ENCODE peak calls at places on chromosomes 16 and 17, in four cellular contexts. P is transverse colon, D is prostate gland, L is stomach. S is an unnamed sample.
A peak's percentile ranks its signal among the peaks of the same experiment; 100 is the strongest.

GRCh38 chr17:75849724-75850123 is 5.4 kb downstream of the WBP2 start:
- DNase-seq in P (no peak), D (no peak), L (no peak), S (peak; percentile 77)

GRCh38 chr17:74393323-74393942 is 26.1 kb downstream of the GPR142 start:
- DNase-seq in D (no peak), L (no peak), P (no peak), S (no peak)

GRCh38 chr16:57683599-57684545 is 10.7 kb upstream of the DRC7 start:
- DNase-seq in P (no peak), D (no peak), L (no peak), S (peak; percentile 67)

GRCh38 chr17:49939318-49939717 is 29.7 kb upstream of the DLX4 start:
- DNase-seq in D (no peak), P (no peak), L (no peak), S (no peak)

GRCh38 chr16:56625140-56625942 is at the start of gene MT1E:
- DNase-seq in D (peak; percentile 50), L (peak; percentile 93), P (peak; percentile 83), S (no peak)

GRCh38 chr16:57092786-57093301 is 461 bp downstream of the CPNE2 start:
- DNase-seq in P (peak; percentile 54), L (peak; percentile 46), D (peak; percentile 34), S (peak; percentile 92)

GRCh38 chr16:51880776-51881175 is 666.2 kb downstream of the TOX3 start:
- DNase-seq in L (no peak), D (no peak), P (no peak), S (no peak)

GRCh38 chr17:70318061-70318460 is 148.7 kb downstream of the KCNJ2 start:
- DNase-seq in P (no peak), D (no peak), L (no peak), S (no peak)

GRCh38 chr16:85762970-85763369 is 12.1 kb upstream of the C16orf74 start:
- DNase-seq in D (no peak), P (no peak), L (no peak), S (peak; percentile 75)

GRCh38 chr17:63701477-63702222 is 1.7 kb upstream of the LIMD2 start:
- DNase-seq in L (peak; percentile 41), D (no peak), P (peak; percentile 49), S (peak; percentile 93)

GRCh38 chr17:66459811-66460270 is 157.4 kb downstream of the PRKCA start:
- DNase-seq in D (no peak), P (peak; percentile 44), L (peak; percentile 48), S (no peak)

GRCh38 chr16:3823427-3823826 is 57.1 kb downstream of the CREBBP start:
- DNase-seq in P (no peak), L (no peak), D (no peak), S (no peak)

GRCh38 chr17:48547839-48548686 is 3.2 kb upstream of the HOXB2 start:
- DNase-seq in L (no peak), P (no peak), D (no peak), S (no peak)

GRCh38 chr16:77758046-77758445 is 30.3 kb upstream of the VAT1L start:
- DNase-seq in L (no peak), D (no peak), P (no peak), S (no peak)

GRCh38 chr16:69106491-69107291 is 1.2 kb downstream of the HAS3 start:
- DNase-seq in L (no peak), D (no peak), P (peak; percentile 18), S (peak; percentile 59)

GRCh38 chr16:22270525-22270924 is 26.7 kb upstream of the POLR3E start:
- DNase-seq in P (no peak), L (no peak), D (no peak), S (no peak)

GRCh38 chr16:4115209-4115940 is 867 bp downstream of the ADCY9 start:
- DNase-seq in P (peak; percentile 51), L (peak; percentile 54), D (peak; percentile 23), S (peak; percentile 89)

GRCh38 chr16:23195415-23195978 is 13.0 kb downstream of the SCNN1G start:
- DNase-seq in L (no peak), P (no peak), D (no peak), S (no peak)

GRCh38 chr17:77495575-77495974 is 354.8 kb downstream of the SEC14L1 start:
- DNase-seq in L (no peak), D (no peak), P (peak; percentile 5), S (peak; percentile 69)

GRCh38 chr16:72162105-72162680 is 9.8 kb downstream of the PMFBP1 start:
- DNase-seq in L (no peak), P (no peak), D (no peak), S (no peak)

GRCh38 chr16:30472328-30472942 is at the start of gene ITGAL:
- DNase-seq in D (no peak), L (peak; percentile 56), P (peak; percentile 72), S (peak; percentile 94)

GRCh38 chr17:47404006-47404405 is 80.3 kb downstream of the EFCAB13 start:
- DNase-seq in L (no peak), D (no peak), P (no peak), S (no peak)

GRCh38 chr16:73062640-73063283 is 14.8 kb upstream of the ZFHX3 start:
- DNase-seq in L (no peak), P (no peak), D (no peak), S (no peak)

GRCh38 chr17:6475411-6475810 is 31.2 kb downstream of the PIMREG start:
- DNase-seq in P (no peak), L (no peak), D (no peak), S (no peak)

GRCh38 chr16:51816929-51817328 is 665.9 kb upstream of the SALL1 start:
- DNase-seq in D (no peak), L (no peak), P (no peak), S (no peak)

GRCh38 chr17:30234954-30235353 is 543 bp downstream of the SLC6A4 start:
- DNase-seq in P (no peak), L (no peak), D (no peak), S (no peak)

GRCh38 chr17:33292184-33292980 is 713 bp downstream of the ASIC2 start:
- DNase-seq in P (peak; percentile 26), D (no peak), L (no peak), S (no peak)

GRCh38 chr17:77437017-77437416 is 296.2 kb downstream of the SEC14L1 start:
- DNase-seq in L (no peak), P (peak; percentile 42), D (no peak), S (peak; percentile 87)

GRCh38 chr17:60392845-60393702 is 1.1 kb upstream of the USP32 start:
- DNase-seq in L (peak; percentile 63), D (peak; percentile 44), P (peak; percentile 59), S (no peak)

GRCh38 chr16:86975445-86975844 is 341.7 kb downstream of the C16orf95 start:
- DNase-seq in L (no peak), D (no peak), P (no peak), S (no peak)

GRCh38 chr16:2032285-2033056 is 5.8 kb downstream of the NHERF2 start:
- DNase-seq in D (no peak), P (no peak), L (no peak), S (no peak)

GRCh38 chr16:63461248-63461841 is 1425.1 kb upstream of the CDH8 start:
- DNase-seq in L (no peak), P (no peak), D (peak; percentile 7), S (no peak)

GRCh38 chr17:13346081-13346533 is 255.6 kb downstream of the HS3ST3A1 start:
- DNase-seq in D (no peak), P (no peak), L (no peak), S (no peak)

GRCh38 chr17:48024149-48025039 is 13.2 kb downstream of the COPZ2 start:
- DNase-seq in D (peak; percentile 36), L (peak; percentile 57), P (peak; percentile 70), S (peak; percentile 90)

GRCh38 chr16:83994087-83994486 is 26.0 kb downstream of the NECAB2 start:
- DNase-seq in P (no peak), L (no peak), D (no peak), S (no peak)
- TF ChIP-seq POLR2AphosphoS5 in P (no peak), L (no peak), D (no peak), S (peak; percentile 60)

DNA sequence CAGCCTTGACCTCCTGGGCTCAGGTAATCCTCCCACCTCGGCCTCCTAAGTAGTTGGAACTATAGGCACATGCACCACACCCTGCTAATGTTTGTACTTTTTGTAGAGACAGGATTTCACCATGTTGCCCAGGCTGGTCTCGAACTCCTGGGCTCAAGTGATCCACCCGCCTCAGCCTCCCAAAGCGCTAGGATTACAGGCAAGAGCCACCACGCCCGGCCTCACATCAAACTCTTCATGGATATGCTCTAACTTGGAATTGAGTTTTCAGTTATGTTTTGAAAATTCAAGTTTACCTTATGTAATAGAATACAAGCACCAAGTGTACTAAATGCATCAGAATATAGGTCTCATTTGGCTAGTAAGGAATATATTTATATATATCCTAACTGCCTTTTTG is 119.6 kb downstream of the BRIP1 start:
- DNase-seq in L (no peak), P (no peak), D (no peak), S (no peak)
- H3K9me3 ChIP-seq in L (peaks cover 28% of the 10 kb centered on the region), P (no peaks in the 10 kb centered on the region), D (no peaks in the 10 kb centered on the region), S (peaks cover 27% of the 10 kb centered on the region)

GRCh38 chr17:80906364-80907259 is 85.0 kb upstream of the CHMP6 start:
- DNase-seq in D (no peak), P (no peak), L (no peak), S (no peak)
- H3K4me1 ChIP-seq in D (no peaks in the 10 kb centered on the region), P (no peaks in the 10 kb centered on the region), L (no peaks in the 10 kb centered on the region), S (peaks cover 29% of the 10 kb centered on the region)

GRCh38 chr17:82596316-82596715 is 51.9 kb downstream of the WDR45B start:
- DNase-seq in L (no peak), D (no peak), P (no peak), S (no peak)

GRCh38 chr17:82596837-82597672 is 51.2 kb downstream of the WDR45B start:
- DNase-seq in D (no peak), L (no peak), P (no peak), S (peak; percentile 72)

GRCh38 chr17:82599674-82600661 is 48.3 kb downstream of the WDR45B start:
- DNase-seq in L (no peak), P (no peak), D (no peak), S (no peak)

GRCh38 chr17:82600731-82601446 is 47.4 kb downstream of the WDR45B start:
- DNase-seq in D (no peak), P (no peak), L (no peak), S (no peak)

DNA sequence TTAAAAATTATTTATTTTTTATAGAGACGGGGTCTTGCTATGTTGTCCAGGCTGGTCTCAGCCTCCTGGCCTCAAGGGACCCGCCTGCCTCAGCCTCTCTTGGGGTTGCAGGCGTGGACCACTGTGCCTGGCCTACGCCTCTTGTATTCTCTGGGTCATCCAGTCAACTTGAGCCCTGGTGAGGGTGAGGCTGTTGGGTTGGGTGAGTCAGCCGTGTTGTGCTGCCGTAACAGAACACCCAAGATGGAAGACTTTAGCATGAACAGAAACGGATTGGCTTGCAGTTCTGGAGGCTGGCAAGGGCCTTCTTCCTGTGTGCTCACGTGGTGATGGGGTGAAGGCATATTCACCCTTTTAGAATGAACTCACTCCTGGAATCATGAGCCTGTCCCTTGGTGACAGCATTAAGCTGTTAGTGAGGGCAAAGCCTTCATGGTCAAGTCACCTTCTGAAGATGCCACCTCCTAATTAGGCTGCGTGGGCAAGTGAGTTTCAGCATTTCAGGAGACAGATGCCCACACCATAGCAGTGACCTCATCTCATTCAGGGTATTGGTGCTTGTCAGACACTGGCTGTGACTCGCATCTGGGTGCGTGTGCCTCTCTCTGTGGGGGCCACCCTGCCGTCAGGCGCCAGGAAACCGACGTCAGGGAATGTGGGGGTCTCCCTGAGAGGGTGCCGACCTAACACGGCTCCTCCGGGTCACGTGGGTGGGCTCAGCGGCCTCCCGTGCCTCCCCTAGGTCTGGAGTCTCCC is 49.8 kb downstream of the WDR45B start:
- DNase-seq in L (no peak), P (no peak), D (no peak), S (no peak)
- TF ChIP-seq POLR2AphosphoS5 in L (no peak), P (no peak), D (no peak), S (peak; percentile 19)

S was measured in spleen.